ENCODE peak calls at places on chromosome 11, in four cellular contexts. One of them, this sample, is unnamed.

GRCh38 chr11:34407121-34407813 is 31.5 kb upstream of the CAT start:
- DNase-seq in GM12864: no peak
- DNase-seq in right lobe of liver: no peak
- DNase-seq in right atrium auricular region: no peak
- DNase-seq in this sample: no peak

GRCh38 chr11:65078151-65078550 is 5.7 kb downstream of the CDCA5 start:
- DNase-seq in right atrium auricular region: no peak
- DNase-seq in GM12864: no peak
- DNase-seq in right lobe of liver: peak; percentile 58
- DNase-seq in this sample: no peak

GRCh38 chr11:115409691-115410220 is 94.5 kb downstream of the CADM1 start:
- DNase-seq in right lobe of liver: no peak
- DNase-seq in GM12864: no peak
- DNase-seq in right atrium auricular region: no peak
- DNase-seq in this sample: no peak

GRCh38 chr11:2994336-2994730 is 2.2 kb upstream of the NAP1L4 start:
- DNase-seq in right lobe of liver: no peak
- DNase-seq in right atrium auricular region: no peak
- DNase-seq in GM12864: no peak
- DNase-seq in this sample: no peak

GRCh38 chr11:118789501-118790356 is 1.2 kb downstream of the DDX6 start:
- DNase-seq in GM12864: peak; percentile 49
- DNase-seq in right atrium auricular region: no peak
- DNase-seq in right lobe of liver: no peak
- DNase-seq in this sample: no peak

GRCh38 chr11:104076455-104076854 is 40.0 kb downstream of the DDI1 start:
- DNase-seq in right atrium auricular region: no peak
- DNase-seq in GM12864: no peak
- DNase-seq in right lobe of liver: no peak
- DNase-seq in this sample: no peak

GRCh38 chr11:71304491-71304890 is 52.1 kb upstream of the SHANK2 start:
- DNase-seq in right atrium auricular region: peak; percentile 32
- DNase-seq in right lobe of liver: no peak
- DNase-seq in GM12864: no peak
- DNase-seq in this sample: peak; percentile 25

GRCh38 chr11:96050435-96051182 is 126.7 kb upstream of the MTMR2 start:
- DNase-seq in right lobe of liver: no peak
- DNase-seq in GM12864: no peak
- DNase-seq in right atrium auricular region: no peak
- DNase-seq in this sample: no peak

GRCh38 chr11:134411887-134412507 is at the start of gene B3GAT1:
- DNase-seq in right atrium auricular region: no peak
- DNase-seq in GM12864: no peak
- DNase-seq in right lobe of liver: no peak
- DNase-seq in this sample: peak; percentile 44

GRCh38 chr11:15170170-15170569 is 55.4 kb downstream of the INSC start:
- DNase-seq in right lobe of liver: no peak
- DNase-seq in GM12864: no peak
- DNase-seq in right atrium auricular region: no peak
- DNase-seq in this sample: no peak

GRCh38 chr11:108938604-108939003 is 273.7 kb downstream of the DDX10 start:
- DNase-seq in right atrium auricular region: no peak
- DNase-seq in GM12864: no peak
- DNase-seq in right lobe of liver: no peak
- DNase-seq in this sample: no peak

GRCh38 chr11:6567371-6567745 is 36.1 kb downstream of the RRP8 start:
- DNase-seq in GM12864: no peak
- DNase-seq in right atrium auricular region: no peak
- DNase-seq in right lobe of liver: no peak
- DNase-seq in this sample: no peak
- TF ChIP-seq CTCF in GM12864: no peak
- TF ChIP-seq CTCF in right atrium auricular region: no peak
- TF ChIP-seq CTCF in right lobe of liver: no peak
- TF ChIP-seq CTCF in this sample: no peak

DNA sequence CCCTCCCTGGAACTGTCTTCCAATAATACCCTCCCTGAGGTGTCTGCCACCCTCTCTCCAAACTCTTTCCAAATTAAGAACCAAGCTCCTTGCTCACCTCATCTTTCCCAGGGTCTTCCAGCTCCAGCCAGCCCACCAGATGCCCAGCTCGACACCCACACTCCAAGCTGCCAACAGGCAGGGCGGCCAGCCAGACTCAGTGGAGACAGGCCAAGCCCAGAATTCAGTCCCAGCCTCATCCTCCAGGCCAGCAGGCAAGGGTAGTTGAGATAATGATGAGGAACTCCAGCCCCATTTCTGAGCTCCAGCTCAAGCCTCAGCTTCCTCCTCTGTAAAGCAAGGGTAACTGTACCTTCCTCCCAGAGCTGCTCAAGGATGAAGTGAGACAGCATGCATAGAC is 132.9 kb downstream of the CHST1 start:
- DNase-seq in GM12864: no peak
- DNase-seq in right lobe of liver: no peak
- DNase-seq in right atrium auricular region: no peak
- DNase-seq in this sample: no peak
- TF ChIP-seq CTCF in GM12864: no peak
- TF ChIP-seq CTCF in right lobe of liver: no peak
- TF ChIP-seq CTCF in right atrium auricular region: no peak
- TF ChIP-seq CTCF in this sample: no peak

DNA sequence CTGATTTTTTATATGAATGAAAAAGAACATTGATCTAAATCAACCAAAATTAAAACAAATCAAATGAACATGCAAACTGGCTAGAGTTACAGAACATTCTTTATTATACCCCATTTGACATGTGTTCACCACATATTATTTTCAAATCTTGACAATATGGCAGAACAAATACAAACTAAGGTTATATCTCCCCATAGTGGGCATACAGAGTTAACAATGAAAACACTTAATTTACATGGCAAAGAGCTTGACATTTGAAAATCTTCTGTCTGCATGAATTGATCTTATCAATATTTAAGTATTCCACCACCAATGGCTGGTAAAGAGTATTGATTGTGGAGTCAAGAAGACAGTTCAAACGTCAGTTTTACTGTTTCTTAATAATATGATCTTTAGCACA is 197.9 kb upstream of the ANO3 start:
- DNase-seq in right lobe of liver: no peak
- DNase-seq in GM12864: no peak
- DNase-seq in right atrium auricular region: no peak
- DNase-seq in this sample: no peak
- TF ChIP-seq CTCF in right lobe of liver: no peak
- TF ChIP-seq CTCF in GM12864: no peak
- TF ChIP-seq CTCF in right atrium auricular region: no peak
- TF ChIP-seq CTCF in this sample: no peak

DNA sequence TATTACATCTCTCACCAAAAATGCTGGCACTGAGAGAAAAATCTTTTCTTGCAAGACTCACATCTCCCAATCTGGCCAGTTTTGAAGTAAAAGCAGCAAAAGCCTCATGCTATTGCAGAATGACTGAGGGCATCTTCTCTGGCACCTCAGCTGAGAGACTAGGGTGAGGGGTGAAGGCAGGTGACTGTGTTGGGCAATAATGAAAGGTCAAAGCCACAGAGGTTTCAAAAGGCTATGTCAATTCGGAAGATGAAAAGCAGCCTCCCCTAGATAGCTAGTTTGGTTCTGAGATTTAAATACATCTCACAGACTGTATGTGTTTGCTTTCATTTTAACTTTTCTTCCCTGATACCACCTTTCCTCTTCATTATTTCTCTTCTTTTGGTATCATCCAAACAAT is 292.2 kb upstream of the RAG2 start:
- DNase-seq in GM12864: no peak
- DNase-seq in right atrium auricular region: no peak
- DNase-seq in right lobe of liver: no peak
- DNase-seq in this sample: no peak
- TF ChIP-seq CTCF in GM12864: no peak
- TF ChIP-seq CTCF in right atrium auricular region: no peak
- TF ChIP-seq CTCF in right lobe of liver: no peak
- TF ChIP-seq CTCF in this sample: no peak

DNA sequence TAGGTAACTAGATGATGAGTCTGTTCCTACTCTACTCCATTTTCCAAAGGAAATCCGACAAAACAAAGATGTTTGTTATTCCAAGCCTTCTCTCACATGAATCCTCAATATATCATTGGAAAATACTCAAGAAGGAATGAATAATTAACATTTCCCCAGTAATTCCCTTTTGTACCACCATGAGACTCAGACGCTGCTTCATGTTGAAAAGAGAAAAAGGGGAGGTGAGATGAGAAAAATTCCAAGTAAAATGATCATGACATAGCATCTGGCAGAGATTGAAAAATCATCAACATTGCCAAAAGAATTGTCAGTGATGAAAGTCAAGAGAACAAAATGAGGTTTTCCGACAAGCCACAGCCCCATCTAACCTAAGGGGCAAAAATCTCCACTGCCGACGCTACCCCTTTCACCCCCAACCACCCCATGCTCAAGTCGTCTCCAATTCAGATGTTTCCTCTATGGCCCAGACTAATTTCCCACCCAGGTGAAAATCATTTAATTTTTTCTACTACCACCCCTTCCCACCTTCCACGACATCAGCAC is 1.3 kb downstream of the RAB6A start:
- DNase-seq in right atrium auricular region: no peak
- DNase-seq in right lobe of liver: no peak
- DNase-seq in GM12864: no peak
- DNase-seq in this sample: no peak
- TF ChIP-seq CTCF in right atrium auricular region: no peak
- TF ChIP-seq CTCF in right lobe of liver: no peak
- TF ChIP-seq CTCF in GM12864: no peak
- TF ChIP-seq CTCF in this sample: peak; percentile 62

GRCh38 chr11:18144243-18144642 is 11.9 kb downstream of the MRGPRX3 start:
- DNase-seq in right lobe of liver: no peak
- DNase-seq in GM12864: no peak
- DNase-seq in right atrium auricular region: no peak
- DNase-seq in this sample: no peak

GRCh38 chr11:18145837-18146236 is 13.5 kb downstream of the MRGPRX3 start:
- DNase-seq in right lobe of liver: no peak
- DNase-seq in GM12864: no peak
- DNase-seq in right atrium auricular region: no peak
- DNase-seq in this sample: no peak

GRCh38 chr11:18140145-18140544 is 7.8 kb downstream of the MRGPRX3 start:
- DNase-seq in GM12864: no peak
- DNase-seq in right lobe of liver: no peak
- DNase-seq in right atrium auricular region: no peak
- DNase-seq in this sample: no peak

DNA sequence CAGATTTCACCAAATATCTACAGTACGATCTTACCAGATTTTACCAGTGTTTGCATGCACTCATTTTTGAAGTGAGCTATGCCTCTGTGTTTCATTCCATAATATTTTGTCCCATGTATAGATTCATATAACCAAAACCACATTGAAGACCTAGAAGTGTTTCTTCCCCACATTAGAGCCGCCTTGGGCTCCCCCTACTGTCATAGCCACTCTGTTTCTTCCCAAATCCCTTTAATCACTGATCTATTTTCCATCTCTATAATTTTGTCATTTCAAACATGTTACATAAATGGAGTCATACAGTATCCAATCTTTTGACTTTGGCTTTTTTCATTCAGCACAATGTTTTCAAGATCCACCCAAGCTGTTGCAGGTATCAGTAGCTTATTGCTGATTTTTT is 12.7 kb downstream of the MRGPRX3 start:
- DNase-seq in right atrium auricular region: no peak
- DNase-seq in right lobe of liver: no peak
- DNase-seq in GM12864: no peak
- DNase-seq in this sample: no peak
- TF ChIP-seq CTCF in right atrium auricular region: no peak
- TF ChIP-seq CTCF in right lobe of liver: peak; percentile 41
- TF ChIP-seq CTCF in GM12864: no peak
- TF ChIP-seq CTCF in this sample: peak; percentile 68